ENCODE peak calls at places on chromosomes 5 and 9, in five cellular contexts. One of them, this sample, is unnamed.

GRCh38 chr5:172035039-172035438 is 28.6 kb upstream of the FBXW11 start:
- DNase-seq in prostate gland: no peak
- DNase-seq in A549: no peak
- DNase-seq in right lobe of liver: no peak
- DNase-seq in neural crest cell: no peak
- DNase-seq in this sample: no peak

GRCh38 chr9:130368631-130369103 is 76.1 kb upstream of the ASS1 start:
- DNase-seq in prostate gland: no peak
- DNase-seq in A549: peak; percentile 23
- DNase-seq in right lobe of liver: no peak
- DNase-seq in neural crest cell: no peak
- DNase-seq in this sample: no peak

GRCh38 chr5:147935032-147935431 is 28.7 kb upstream of the C5orf46 start:
- DNase-seq in prostate gland: peak; percentile 21
- DNase-seq in A549: peak; percentile 52
- DNase-seq in right lobe of liver: no peak
- DNase-seq in neural crest cell: no peak
- DNase-seq in this sample: no peak

GRCh38 chr5:97363577-97363976 is 180.5 kb upstream of the RIOK2 start:
- DNase-seq in prostate gland: no peak
- DNase-seq in A549: no peak
- DNase-seq in right lobe of liver: no peak
- DNase-seq in neural crest cell: no peak
- DNase-seq in this sample: no peak

GRCh38 chr5:83470920-83471404 is 582 bp upstream of the VCAN start:
- DNase-seq in prostate gland: no peak
- DNase-seq in A549: no peak
- DNase-seq in right lobe of liver: no peak
- DNase-seq in neural crest cell: peak; percentile 58
- DNase-seq in this sample: no peak

GRCh38 chr9:119092125-119092524 is 277.1 kb downstream of the BRINP1 start:
- DNase-seq in prostate gland: no peak
- DNase-seq in A549: no peak
- DNase-seq in right lobe of liver: no peak
- DNase-seq in neural crest cell: no peak
- DNase-seq in this sample: no peak

GRCh38 chr9:136055715-136056545 is 39.2 kb downstream of the NACC2 start:
- DNase-seq in prostate gland: no peak
- DNase-seq in A549: no peak
- DNase-seq in right lobe of liver: peak; percentile 37
- DNase-seq in neural crest cell: no peak
- DNase-seq in this sample: no peak

GRCh38 chr5:106873558-106873957 is 797.2 kb downstream of the EFNA5 start:
- DNase-seq in prostate gland: no peak
- DNase-seq in A549: no peak
- DNase-seq in right lobe of liver: no peak
- DNase-seq in neural crest cell: no peak
- DNase-seq in this sample: no peak

GRCh38 chr5:178283520-178283919 is 50.9 kb upstream of the PHYKPL start:
- DNase-seq in prostate gland: no peak
- DNase-seq in A549: no peak
- DNase-seq in right lobe of liver: no peak
- DNase-seq in neural crest cell: no peak
- DNase-seq in this sample: no peak

GRCh38 chr5:120017523-120017922 is 388.2 kb downstream of the FAM170A start:
- DNase-seq in prostate gland: no peak
- DNase-seq in A549: no peak
- DNase-seq in right lobe of liver: no peak
- DNase-seq in neural crest cell: no peak
- DNase-seq in this sample: no peak

GRCh38 chr5:136249678-136250266 is 56.8 kb upstream of the SMIM32 start:
- DNase-seq in prostate gland: peak; percentile 57
- DNase-seq in A549: peak; percentile 70
- DNase-seq in right lobe of liver: peak; percentile 62
- DNase-seq in neural crest cell: peak; percentile 46
- DNase-seq in this sample: peak; percentile 32

GRCh38 chr5:137126829-137127228 is 372.3 kb downstream of the SPOCK1 start:
- DNase-seq in prostate gland: no peak
- DNase-seq in A549: no peak
- DNase-seq in right lobe of liver: no peak
- DNase-seq in neural crest cell: no peak
- DNase-seq in this sample: no peak

GRCh38 chr9:7266911-7267555 is 509.3 kb downstream of the KDM4C start:
- DNase-seq in prostate gland: peak; percentile 31
- DNase-seq in A549: no peak
- DNase-seq in right lobe of liver: no peak
- DNase-seq in neural crest cell: peak; percentile 5
- DNase-seq in this sample: no peak

GRCh38 chr5:150779397-150780179 is 1.0 kb downstream of the SMIM3 start:
- DNase-seq in prostate gland: no peak
- DNase-seq in A549: no peak
- DNase-seq in right lobe of liver: no peak
- DNase-seq in neural crest cell: no peak
- DNase-seq in this sample: no peak

GRCh38 chr9:130518943-130519772 is 60.2 kb upstream of the FUBP3 start:
- DNase-seq in prostate gland: no peak
- DNase-seq in A549: no peak
- DNase-seq in right lobe of liver: no peak
- DNase-seq in neural crest cell: no peak
- DNase-seq in this sample: no peak

GRCh38 chr5:181223041-181223728 is at the start of gene TRIM41:
- DNase-seq in prostate gland: peak; percentile 95
- DNase-seq in A549: peak; percentile 99
- DNase-seq in right lobe of liver: peak; percentile 99
- DNase-seq in neural crest cell: peak; percentile 97
- DNase-seq in this sample: no peak

GRCh38 chr9:115132648-115133047 is 14.7 kb upstream of the TNC start:
- DNase-seq in prostate gland: no peak
- DNase-seq in A549: no peak
- DNase-seq in right lobe of liver: no peak
- DNase-seq in neural crest cell: no peak
- DNase-seq in this sample: no peak

GRCh38 chr5:151612689-151613427 is 21.7 kb upstream of the FAT2 start:
- DNase-seq in prostate gland: no peak
- DNase-seq in A549: peak; percentile 41
- DNase-seq in right lobe of liver: no peak
- DNase-seq in neural crest cell: no peak
- DNase-seq in this sample: no peak

GRCh38 chr9:77839459-77840140 is 191.5 kb upstream of the GNA14 start:
- DNase-seq in prostate gland: no peak
- DNase-seq in A549: peak; percentile 77
- DNase-seq in right lobe of liver: no peak
- DNase-seq in neural crest cell: no peak
- DNase-seq in this sample: no peak

GRCh38 chr5:110333384-110333783 is 393.1 kb downstream of the TMEM232 start:
- DNase-seq in prostate gland: no peak
- DNase-seq in A549: peak; percentile 4
- DNase-seq in right lobe of liver: no peak
- DNase-seq in neural crest cell: no peak
- DNase-seq in this sample: no peak

GRCh38 chr9:27655454-27655853 is 82.2 kb upstream of the C9orf72 start:
- DNase-seq in prostate gland: no peak
- DNase-seq in A549: no peak
- DNase-seq in right lobe of liver: no peak
- DNase-seq in neural crest cell: no peak
- DNase-seq in this sample: no peak

GRCh38 chr9:37622462-37622861 is 28.3 kb upstream of the FRMPD1 start:
- DNase-seq in prostate gland: no peak
- DNase-seq in A549: no peak
- DNase-seq in right lobe of liver: no peak
- DNase-seq in neural crest cell: no peak
- DNase-seq in this sample: no peak

GRCh38 chr9:90009447-90009846 is 404.6 kb downstream of the GADD45G start:
- DNase-seq in prostate gland: no peak
- DNase-seq in A549: no peak
- DNase-seq in right lobe of liver: no peak
- DNase-seq in neural crest cell: no peak
- DNase-seq in this sample: no peak

GRCh38 chr5:91222482-91222881 is 160.6 kb downstream of the ARRDC3 start:
- DNase-seq in prostate gland: no peak
- DNase-seq in A549: no peak
- DNase-seq in right lobe of liver: no peak
- DNase-seq in neural crest cell: no peak
- DNase-seq in this sample: no peak

GRCh38 chr5:164672931-164673694 is 1167.7 kb downstream of the MAT2B start:
- DNase-seq in prostate gland: no peak
- DNase-seq in A549: peak; percentile 1
- DNase-seq in right lobe of liver: no peak
- DNase-seq in neural crest cell: no peak
- DNase-seq in this sample: no peak

GRCh38 chr5:120644516-120644915 is 180.4 kb downstream of the PRR16 start:
- DNase-seq in prostate gland: no peak
- DNase-seq in A549: no peak
- DNase-seq in right lobe of liver: no peak
- DNase-seq in neural crest cell: no peak
- DNase-seq in this sample: no peak

GRCh38 chr5:125551797-125552196 is 805.4 kb upstream of the ZNF608 start:
- DNase-seq in prostate gland: no peak
- DNase-seq in A549: no peak
- DNase-seq in right lobe of liver: no peak
- DNase-seq in neural crest cell: no peak
- DNase-seq in this sample: no peak

GRCh38 chr9:1083325-1083913 is 33.3 kb downstream of the DMRT2 start:
- DNase-seq in prostate gland: no peak
- DNase-seq in A549: peak; percentile 15
- DNase-seq in right lobe of liver: no peak
- DNase-seq in neural crest cell: peak; percentile 15
- DNase-seq in this sample: no peak

GRCh38 chr5:11563822-11564221 is 340.4 kb downstream of the CTNND2 start:
- DNase-seq in prostate gland: no peak
- DNase-seq in A549: no peak
- DNase-seq in right lobe of liver: no peak
- DNase-seq in neural crest cell: no peak
- DNase-seq in this sample: no peak

GRCh38 chr5:2038337-2039179 is 155.8 kb upstream of the IRX4 start:
- DNase-seq in prostate gland: peak; percentile 48
- DNase-seq in A549: peak; percentile 61
- DNase-seq in right lobe of liver: peak; percentile 82
- DNase-seq in neural crest cell: peak; percentile 94
- DNase-seq in this sample: peak; percentile 61

GRCh38 chr5:66134407-66134843 is 9.7 kb upstream of the SREK1 start:
- DNase-seq in prostate gland: peak; percentile 6
- DNase-seq in A549: no peak
- DNase-seq in right lobe of liver: no peak
- DNase-seq in neural crest cell: no peak
- DNase-seq in this sample: no peak

GRCh38 chr9:104278929-104279500 is 184.9 kb downstream of the SMC2 start:
- DNase-seq in prostate gland: no peak
- DNase-seq in A549: no peak
- DNase-seq in right lobe of liver: no peak
- DNase-seq in neural crest cell: no peak
- DNase-seq in this sample: no peak

GRCh38 chr9:129785866-129786265 is 17.1 kb upstream of the TOR1B start:
- DNase-seq in prostate gland: no peak
- DNase-seq in A549: no peak
- DNase-seq in right lobe of liver: no peak
- DNase-seq in neural crest cell: no peak
- DNase-seq in this sample: no peak

GRCh38 chr9:6443661-6444060 is 30.7 kb downstream of the UHRF2 start:
- DNase-seq in prostate gland: no peak
- DNase-seq in A549: no peak
- DNase-seq in right lobe of liver: no peak
- DNase-seq in neural crest cell: no peak
- DNase-seq in this sample: no peak

GRCh38 chr9:33172256-33172678 is 5.1 kb upstream of the B4GALT1 start:
- DNase-seq in prostate gland: no peak
- DNase-seq in A549: no peak
- DNase-seq in right lobe of liver: no peak
- DNase-seq in neural crest cell: no peak
- DNase-seq in this sample: no peak

GRCh38 chr9:120861935-120862334 is 15.1 kb downstream of the PHF19 start:
- DNase-seq in prostate gland: no peak
- DNase-seq in A549: no peak
- DNase-seq in right lobe of liver: peak; percentile 30
- DNase-seq in neural crest cell: no peak
- DNase-seq in this sample: no peak

GRCh38 chr9:120864719-120865118 is 12.3 kb downstream of the PHF19 start:
- DNase-seq in prostate gland: no peak
- DNase-seq in A549: no peak
- DNase-seq in right lobe of liver: no peak
- DNase-seq in neural crest cell: no peak
- DNase-seq in this sample: no peak

GRCh38 chr9:120860083-120860482 is 16.9 kb downstream of the PHF19 start:
- DNase-seq in prostate gland: no peak
- DNase-seq in A549: no peak
- DNase-seq in right lobe of liver: peak; percentile 42
- DNase-seq in neural crest cell: no peak
- DNase-seq in this sample: no peak

GRCh38 chr9:120863833-120864232 is 13.2 kb downstream of the PHF19 start:
- DNase-seq in prostate gland: no peak
- DNase-seq in A549: no peak
- DNase-seq in right lobe of liver: no peak
- DNase-seq in neural crest cell: no peak
- DNase-seq in this sample: no peak

GRCh38 chr9:120862452-120862851 is 14.5 kb downstream of the PHF19 start:
- DNase-seq in prostate gland: no peak
- DNase-seq in A549: no peak
- DNase-seq in right lobe of liver: peak; percentile 43
- DNase-seq in neural crest cell: no peak
- DNase-seq in this sample: no peak
- TF ChIP-seq CTCF in prostate gland: no peak
- TF ChIP-seq CTCF in A549: no peak
- TF ChIP-seq CTCF in right lobe of liver: no peak
- TF ChIP-seq CTCF in neural crest cell: no peak
- TF ChIP-seq CTCF in this sample: no peak

GRCh38 chr5:143506881-143507552 is 103.5 kb upstream of the NR3C1 start:
- DNase-seq in prostate gland: peak; percentile 44
- DNase-seq in A549: peak; percentile 96
- DNase-seq in right lobe of liver: peak; percentile 58
- DNase-seq in neural crest cell: no peak
- DNase-seq in this sample: no peak
- TF ChIP-seq CTCF in prostate gland: no peak
- TF ChIP-seq CTCF in A549: peak; percentile 35
- TF ChIP-seq CTCF in right lobe of liver: peak; percentile 27
- TF ChIP-seq CTCF in neural crest cell: no peak
- TF ChIP-seq CTCF in this sample: no peak

GRCh38 chr5:15791859-15792258 is 291.9 kb downstream of the FBXL7 start:
- DNase-seq in prostate gland: no peak
- DNase-seq in A549: no peak
- DNase-seq in right lobe of liver: no peak
- DNase-seq in neural crest cell: no peak
- DNase-seq in this sample: no peak
- TF ChIP-seq CTCF in prostate gland: no peak
- TF ChIP-seq CTCF in A549: no peak
- TF ChIP-seq CTCF in right lobe of liver: no peak
- TF ChIP-seq CTCF in neural crest cell: no peak
- TF ChIP-seq CTCF in this sample: no peak

GRCh38 chr5:100974082-100974481 is 71.0 kb upstream of the ST8SIA4 start:
- DNase-seq in prostate gland: no peak
- DNase-seq in A549: no peak
- DNase-seq in right lobe of liver: no peak
- DNase-seq in neural crest cell: no peak
- DNase-seq in this sample: no peak
- TF ChIP-seq CTCF in prostate gland: no peak
- TF ChIP-seq CTCF in A549: no peak
- TF ChIP-seq CTCF in right lobe of liver: no peak
- TF ChIP-seq CTCF in neural crest cell: no peak
- TF ChIP-seq CTCF in this sample: no peak

GRCh38 chr5:134738963-134739661 is 764 bp downstream of the CAMLG start:
- DNase-seq in prostate gland: peak; percentile 10
- DNase-seq in A549: peak; percentile 70
- DNase-seq in right lobe of liver: no peak
- DNase-seq in neural crest cell: peak; percentile 10
- DNase-seq in this sample: no peak
- TF ChIP-seq CTCF in prostate gland: no peak
- TF ChIP-seq CTCF in A549: peak; percentile 34
- TF ChIP-seq CTCF in right lobe of liver: no peak
- TF ChIP-seq CTCF in neural crest cell: no peak
- TF ChIP-seq CTCF in this sample: peak; percentile 37

This sample was measured in D721Med.